ENCODE peak calls at places on chromosomes 16 and 17, in eight cellular contexts. One of them, this sample, is unnamed.

GRCh38 chr16:81522141-81522701 is 77.6 kb downstream of the CMIP start:
- DNase-seq in brain microvascular endothelial cell: no peak
- DNase-seq in CD8-positive, alpha-beta T cell: peak; percentile 66
- DNase-seq in IMR-90: no peak
- DNase-seq in heart left ventricle: no peak
- DNase-seq in fibroblast of lung: no peak
- DNase-seq in GM23338: peak; percentile 72
- DNase-seq in thoracic aorta: no peak
- DNase-seq in this sample: no peak

GRCh38 chr16:81610144-81610842 is 165.7 kb downstream of the CMIP start:
- DNase-seq in brain microvascular endothelial cell: peak; percentile 67
- DNase-seq in thoracic aorta: peak; percentile 43
- DNase-seq in fibroblast of lung: peak; percentile 75
- DNase-seq in CD8-positive, alpha-beta T cell: no peak
- DNase-seq in GM23338: no peak
- DNase-seq in IMR-90: peak; percentile 84
- DNase-seq in heart left ventricle: peak; percentile 84
- DNase-seq in this sample: peak; percentile 73

GRCh38 chr17:39755550-39756375 is 18.0 kb downstream of the GRB7 start:
- DNase-seq in thoracic aorta: no peak
- DNase-seq in GM23338: no peak
- DNase-seq in IMR-90: peak; percentile 24
- DNase-seq in fibroblast of lung: no peak
- DNase-seq in brain microvascular endothelial cell: no peak
- DNase-seq in heart left ventricle: no peak
- DNase-seq in CD8-positive, alpha-beta T cell: peak; percentile 78
- DNase-seq in this sample: no peak

GRCh38 chr17:68963958-68964357 is 8.8 kb upstream of the ABCA8 start:
- DNase-seq in IMR-90: peak; percentile 10
- DNase-seq in brain microvascular endothelial cell: no peak
- DNase-seq in CD8-positive, alpha-beta T cell: no peak
- DNase-seq in GM23338: no peak
- DNase-seq in fibroblast of lung: no peak
- DNase-seq in heart left ventricle: no peak
- DNase-seq in thoracic aorta: no peak
- DNase-seq in this sample: no peak

GRCh38 chr16:27426423-27427408 is 24.7 kb downstream of the IL21R start:
- DNase-seq in heart left ventricle: no peak
- DNase-seq in brain microvascular endothelial cell: peak; percentile 92
- DNase-seq in IMR-90: peak; percentile 96
- DNase-seq in fibroblast of lung: peak; percentile 88
- DNase-seq in CD8-positive, alpha-beta T cell: peak; percentile 85
- DNase-seq in GM23338: peak; percentile 49
- DNase-seq in thoracic aorta: no peak
- DNase-seq in this sample: no peak

GRCh38 chr16:50300942-50301625 is 34.7 kb downstream of the ADCY7 start:
- DNase-seq in thoracic aorta: no peak
- DNase-seq in heart left ventricle: peak; percentile 19
- DNase-seq in brain microvascular endothelial cell: no peak
- DNase-seq in CD8-positive, alpha-beta T cell: no peak
- DNase-seq in IMR-90: peak; percentile 87
- DNase-seq in fibroblast of lung: peak; percentile 69
- DNase-seq in GM23338: no peak
- DNase-seq in this sample: no peak

GRCh38 chr16:982152-983043 is 828 bp downstream of the SOX8 start:
- DNase-seq in brain microvascular endothelial cell: no peak
- DNase-seq in thoracic aorta: no peak
- DNase-seq in CD8-positive, alpha-beta T cell: no peak
- DNase-seq in fibroblast of lung: no peak
- DNase-seq in GM23338: peak; percentile 46
- DNase-seq in IMR-90: no peak
- DNase-seq in heart left ventricle: no peak
- DNase-seq in this sample: no peak

GRCh38 chr16:85330694-85331188 is 218.5 kb upstream of the CIBAR2 start:
- DNase-seq in CD8-positive, alpha-beta T cell: peak; percentile 32
- DNase-seq in IMR-90: peak; percentile 86
- DNase-seq in brain microvascular endothelial cell: peak; percentile 72
- DNase-seq in heart left ventricle: no peak
- DNase-seq in thoracic aorta: no peak
- DNase-seq in fibroblast of lung: peak; percentile 85
- DNase-seq in GM23338: peak; percentile 96
- DNase-seq in this sample: no peak

GRCh38 chr17:35065880-35066279 is 2.4 kb upstream of the RFFL start:
- DNase-seq in heart left ventricle: no peak
- DNase-seq in fibroblast of lung: no peak
- DNase-seq in thoracic aorta: no peak
- DNase-seq in GM23338: no peak
- DNase-seq in brain microvascular endothelial cell: no peak
- DNase-seq in IMR-90: no peak
- DNase-seq in CD8-positive, alpha-beta T cell: no peak
- DNase-seq in this sample: no peak

GRCh38 chr17:35069311-35069710 is 5.8 kb upstream of the RFFL start:
- DNase-seq in brain microvascular endothelial cell: peak; percentile 35
- DNase-seq in thoracic aorta: no peak
- DNase-seq in IMR-90: peak; percentile 66
- DNase-seq in GM23338: no peak
- DNase-seq in heart left ventricle: no peak
- DNase-seq in fibroblast of lung: no peak
- DNase-seq in CD8-positive, alpha-beta T cell: no peak
- DNase-seq in this sample: no peak

GRCh38 chr17:35068249-35068648 is 4.7 kb upstream of the RFFL start:
- DNase-seq in brain microvascular endothelial cell: no peak
- DNase-seq in heart left ventricle: no peak
- DNase-seq in GM23338: no peak
- DNase-seq in CD8-positive, alpha-beta T cell: no peak
- DNase-seq in IMR-90: no peak
- DNase-seq in fibroblast of lung: no peak
- DNase-seq in thoracic aorta: no peak
- DNase-seq in this sample: no peak

GRCh38 chr17:35062284-35062683 is 1.2 kb downstream of the RFFL start:
- DNase-seq in brain microvascular endothelial cell: no peak
- DNase-seq in fibroblast of lung: no peak
- DNase-seq in heart left ventricle: no peak
- DNase-seq in IMR-90: no peak
- DNase-seq in thoracic aorta: no peak
- DNase-seq in CD8-positive, alpha-beta T cell: no peak
- DNase-seq in GM23338: no peak
- DNase-seq in this sample: no peak

GRCh38 chr17:35063514-35064223 is at the start of gene RFFL:
- DNase-seq in brain microvascular endothelial cell: peak; percentile 99
- DNase-seq in fibroblast of lung: peak; percentile 98
- DNase-seq in IMR-90: peak; percentile 99
- DNase-seq in thoracic aorta: peak; percentile 88
- DNase-seq in heart left ventricle: peak; percentile 89
- DNase-seq in CD8-positive, alpha-beta T cell: peak; percentile 92
- DNase-seq in GM23338: peak; percentile 95
- DNase-seq in this sample: peak; percentile 92
- H3K4me3 ChIP-seq in brain microvascular endothelial cell: no peak within 1 kb of the TSS
- H3K4me3 ChIP-seq in fibroblast of lung: peak within 1 kb of the TSS; percentile 44
- H3K4me3 ChIP-seq in IMR-90: peak within 1 kb of the TSS; percentile 8
- H3K4me3 ChIP-seq in thoracic aorta: peak within 1 kb of the TSS; percentile 61
- H3K4me3 ChIP-seq in heart left ventricle: peak within 1 kb of the TSS; percentile 30
- H3K4me3 ChIP-seq in CD8-positive, alpha-beta T cell: no peak within 1 kb of the TSS
- H3K4me3 ChIP-seq in GM23338: peak within 1 kb of the TSS; percentile 18
- H3K4me3 ChIP-seq in this sample: peak within 1 kb of the TSS; percentile 33

DNA sequence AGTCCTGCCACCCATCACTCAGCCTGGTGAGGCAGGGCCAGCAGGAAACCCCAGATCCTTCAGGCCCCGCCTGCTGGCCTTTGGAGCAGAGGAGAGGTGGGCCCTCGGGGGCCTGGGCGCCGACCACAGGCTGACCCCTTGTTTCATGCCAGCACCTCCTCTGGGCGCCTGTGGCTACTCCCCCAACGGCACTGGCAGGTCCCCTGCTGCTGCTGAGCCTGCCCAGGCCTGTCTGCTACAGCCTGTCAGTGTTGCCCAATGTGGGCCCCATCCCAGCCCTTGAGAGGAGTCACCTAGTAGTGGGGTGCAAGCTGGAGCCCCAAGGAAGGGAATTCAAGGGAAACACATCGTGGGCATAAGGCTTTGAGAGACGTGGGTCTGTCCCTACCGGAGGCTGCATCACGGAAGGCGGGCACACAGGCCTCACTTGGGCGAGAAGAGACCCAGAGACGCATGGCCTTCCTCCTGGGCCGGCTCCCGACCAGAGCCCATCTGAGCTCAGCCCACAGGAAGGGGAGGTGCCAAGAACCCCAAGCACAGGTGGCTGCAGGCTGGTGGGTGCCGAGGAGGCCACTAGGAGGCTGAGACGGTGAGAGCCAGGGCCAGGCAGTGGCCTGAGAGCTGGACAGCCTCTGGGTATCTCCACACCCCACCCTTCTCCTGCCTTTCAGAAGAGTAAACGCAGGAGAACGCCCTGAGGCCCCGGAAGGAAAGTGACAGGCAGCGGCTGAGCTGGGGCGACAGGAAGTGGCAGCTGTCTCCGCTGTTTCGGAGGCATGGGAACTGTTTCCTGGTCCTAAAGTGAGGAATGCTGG is 8.1 kb upstream of the FASN start:
- DNase-seq in heart left ventricle: no peak
- DNase-seq in CD8-positive, alpha-beta T cell: peak; percentile 54
- DNase-seq in IMR-90: peak; percentile 37
- DNase-seq in brain microvascular endothelial cell: peak; percentile 25
- DNase-seq in GM23338: peak; percentile 89
- DNase-seq in thoracic aorta: no peak
- DNase-seq in fibroblast of lung: peak; percentile 48
- DNase-seq in this sample: no peak
- TF ChIP-seq CTCF in heart left ventricle: no peak
- TF ChIP-seq CTCF in CD8-positive, alpha-beta T cell: peak; percentile 28
- TF ChIP-seq CTCF in IMR-90: peak; percentile 29
- TF ChIP-seq CTCF in brain microvascular endothelial cell: peak; percentile 69
- TF ChIP-seq CTCF in GM23338: peak; percentile 52
- TF ChIP-seq CTCF in thoracic aorta: no peak
- TF ChIP-seq CTCF in fibroblast of lung: peak; percentile 44
- TF ChIP-seq CTCF in this sample: no peak

GRCh38 chr16:79883494-79883893 is 283.0 kb upstream of the MAF start:
- DNase-seq in IMR-90: no peak
- DNase-seq in CD8-positive, alpha-beta T cell: no peak
- DNase-seq in brain microvascular endothelial cell: no peak
- DNase-seq in heart left ventricle: no peak
- DNase-seq in thoracic aorta: no peak
- DNase-seq in GM23338: no peak
- DNase-seq in fibroblast of lung: no peak
- DNase-seq in this sample: no peak

GRCh38 chr16:79885320-79885719 is 284.8 kb upstream of the MAF start:
- DNase-seq in IMR-90: no peak
- DNase-seq in GM23338: peak; percentile 5
- DNase-seq in thoracic aorta: no peak
- DNase-seq in CD8-positive, alpha-beta T cell: no peak
- DNase-seq in heart left ventricle: no peak
- DNase-seq in brain microvascular endothelial cell: no peak
- DNase-seq in fibroblast of lung: no peak
- DNase-seq in this sample: no peak

GRCh38 chr16:79891458-79891857 is 290.9 kb upstream of the MAF start:
- DNase-seq in thoracic aorta: no peak
- DNase-seq in fibroblast of lung: no peak
- DNase-seq in GM23338: no peak
- DNase-seq in heart left ventricle: no peak
- DNase-seq in CD8-positive, alpha-beta T cell: no peak
- DNase-seq in brain microvascular endothelial cell: no peak
- DNase-seq in IMR-90: no peak
- DNase-seq in this sample: no peak

GRCh38 chr16:79892278-79892677 is 291.7 kb upstream of the MAF start:
- DNase-seq in fibroblast of lung: no peak
- DNase-seq in thoracic aorta: no peak
- DNase-seq in GM23338: no peak
- DNase-seq in IMR-90: no peak
- DNase-seq in brain microvascular endothelial cell: no peak
- DNase-seq in CD8-positive, alpha-beta T cell: no peak
- DNase-seq in heart left ventricle: no peak
- DNase-seq in this sample: no peak

DNA sequence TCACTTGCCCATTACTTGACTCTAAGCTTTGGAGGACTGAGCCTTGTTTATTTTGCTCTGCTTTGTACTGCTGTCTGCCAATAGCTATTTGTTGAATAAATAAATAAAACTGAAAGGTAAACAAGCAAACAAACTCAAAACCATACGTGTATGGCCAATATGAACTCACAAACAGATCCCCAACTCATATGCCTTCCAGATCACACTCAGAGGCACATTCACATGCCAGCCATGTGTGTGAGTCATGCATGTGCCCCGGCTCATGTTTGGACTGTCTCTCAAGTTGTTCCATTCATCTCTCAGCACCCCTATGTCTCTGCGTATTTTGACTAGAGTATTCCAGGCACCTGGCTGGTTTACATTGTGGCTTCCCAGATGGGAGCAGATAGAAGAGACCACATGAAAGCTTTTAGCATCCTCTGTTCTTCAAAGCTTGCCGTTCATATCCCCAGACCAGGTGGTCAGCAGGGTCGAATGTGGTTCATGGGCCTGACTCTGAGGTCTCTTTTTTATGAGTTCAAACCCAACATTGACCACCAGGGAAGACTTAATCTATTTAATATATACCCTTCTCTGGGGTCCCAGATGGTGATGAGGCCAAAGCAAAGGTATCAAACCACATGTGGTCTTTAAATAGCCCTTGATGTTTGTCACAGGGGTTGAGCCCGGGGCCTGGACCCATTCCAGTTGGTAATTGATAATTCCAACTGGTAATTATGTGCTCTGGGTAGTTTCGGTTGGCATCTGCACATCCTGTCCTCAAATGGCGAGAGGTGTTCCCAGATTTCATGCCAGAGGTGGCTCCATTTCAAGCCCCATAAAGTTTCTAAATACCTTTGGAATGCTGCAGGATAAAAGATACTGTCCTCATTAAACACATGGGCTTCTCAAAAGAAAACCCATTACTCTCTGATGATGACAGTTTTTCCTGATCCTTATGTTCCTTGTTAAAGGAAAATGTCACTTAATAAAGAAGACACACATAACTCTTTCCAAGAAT is 287.3 kb upstream of the MAF start:
- DNase-seq in IMR-90: no peak
- DNase-seq in thoracic aorta: no peak
- DNase-seq in CD8-positive, alpha-beta T cell: no peak
- DNase-seq in GM23338: no peak
- DNase-seq in fibroblast of lung: no peak
- DNase-seq in brain microvascular endothelial cell: no peak
- DNase-seq in heart left ventricle: no peak
- DNase-seq in this sample: no peak
- H3K27me3 ChIP-seq in IMR-90: no peaks in the 10 kb centered on the region
- H3K27me3 ChIP-seq in thoracic aorta: no peaks in the 10 kb centered on the region
- H3K27me3 ChIP-seq in CD8-positive, alpha-beta T cell: no peaks in the 10 kb centered on the region
- H3K27me3 ChIP-seq in GM23338: no peaks in the 10 kb centered on the region
- H3K27me3 ChIP-seq in fibroblast of lung: no peaks in the 10 kb centered on the region
- H3K27me3 ChIP-seq in brain microvascular endothelial cell: no peaks in the 10 kb centered on the region
- H3K27me3 ChIP-seq in heart left ventricle: no peaks in the 10 kb centered on the region
- H3K27me3 ChIP-seq in this sample: peaks cover 15% of the 10 kb centered on the region

GRCh38 chr16:53952215-53953208 is 248.6 kb downstream of the FTO start:
- DNase-seq in CD8-positive, alpha-beta T cell: no peak
- DNase-seq in brain microvascular endothelial cell: no peak
- DNase-seq in GM23338: no peak
- DNase-seq in heart left ventricle: no peak
- DNase-seq in fibroblast of lung: peak; percentile 63
- DNase-seq in thoracic aorta: no peak
- DNase-seq in IMR-90: peak; percentile 52
- DNase-seq in this sample: no peak
- H3K4me3 ChIP-seq in CD8-positive, alpha-beta T cell: peak overlapping the region; percentile 9
- H3K4me3 ChIP-seq in brain microvascular endothelial cell: no peak overlapping the region
- H3K4me3 ChIP-seq in GM23338: no peak overlapping the region
- H3K4me3 ChIP-seq in heart left ventricle: no peak overlapping the region
- H3K4me3 ChIP-seq in fibroblast of lung: peak overlapping the region; percentile 41
- H3K4me3 ChIP-seq in thoracic aorta: peak overlapping the region; percentile 12
- H3K4me3 ChIP-seq in IMR-90: no peak overlapping the region
- H3K4me3 ChIP-seq in this sample: no peak overlapping the region

GRCh38 chr16:66274335-66275110 is 92.0 kb upstream of the CDH5 start:
- DNase-seq in brain microvascular endothelial cell: no peak
- DNase-seq in IMR-90: peak; percentile 44
- DNase-seq in GM23338: no peak
- DNase-seq in heart left ventricle: no peak
- DNase-seq in CD8-positive, alpha-beta T cell: no peak
- DNase-seq in fibroblast of lung: peak; percentile 67
- DNase-seq in thoracic aorta: no peak
- DNase-seq in this sample: peak; percentile 3
- TF ChIP-seq CTCF in brain microvascular endothelial cell: peak; percentile 38
- TF ChIP-seq CTCF in IMR-90: peak; percentile 37
- TF ChIP-seq CTCF in GM23338: no peak
- TF ChIP-seq CTCF in heart left ventricle: peak; percentile 13
- TF ChIP-seq CTCF in CD8-positive, alpha-beta T cell: no peak
- TF ChIP-seq CTCF in fibroblast of lung: peak; percentile 51
- TF ChIP-seq CTCF in thoracic aorta: no peak
- TF ChIP-seq CTCF in this sample: peak; percentile 42

This sample was measured in dorsolateral prefrontal cortex.